ENCODE peak calls at places on chromosome 6, in six cellular contexts. One of them, this sample, is unnamed.

GRCh38 chr6:63295553-63295952 is 24.2 kb downstream of the LGSN start:
- DNase-seq in HEK293T: no peak
- DNase-seq in body of pancreas: no peak
- DNase-seq in H7: no peak
- DNase-seq in ACHN: no peak
- DNase-seq in AG08395: no peak
- DNase-seq in this sample: no peak

GRCh38 chr6:141110486-141110885 is 1022.2 kb upstream of the GJE1 start:
- DNase-seq in HEK293T: no peak
- DNase-seq in body of pancreas: no peak
- DNase-seq in ACHN: no peak
- DNase-seq in H7: no peak
- DNase-seq in AG08395: peak
- DNase-seq in this sample: no peak

GRCh38 chr6:130560231-130560630 is 194.4 kb downstream of the TMEM200A start:
- DNase-seq in ACHN: no peak
- DNase-seq in HEK293T: no peak
- DNase-seq in body of pancreas: no peak
- DNase-seq in H7: no peak
- DNase-seq in AG08395: peak
- DNase-seq in this sample: no peak

GRCh38 chr6:121838842-121839241 is 403.4 kb downstream of the GJA1 start:
- DNase-seq in AG08395: no peak
- DNase-seq in ACHN: no peak
- DNase-seq in body of pancreas: no peak
- DNase-seq in H7: no peak
- DNase-seq in HEK293T: no peak
- DNase-seq in this sample: peak

GRCh38 chr6:29708432-29709177 is 14.6 kb upstream of the HLA-F start:
- DNase-seq in H7: no peak
- DNase-seq in body of pancreas: no peak
- DNase-seq in HEK293T: no peak
- DNase-seq in ACHN: no peak
- DNase-seq in AG08395: no peak
- DNase-seq in this sample: no peak

GRCh38 chr6:5866547-5867051 is 140.1 kb downstream of the NRN1 start:
- DNase-seq in AG08395: peak
- DNase-seq in H7: no peak
- DNase-seq in ACHN: peak
- DNase-seq in HEK293T: no peak
- DNase-seq in body of pancreas: no peak
- DNase-seq in this sample: no peak

GRCh38 chr6:116561377-116562018 is 7.9 kb downstream of the CALHM4 start:
- DNase-seq in H7: peak
- DNase-seq in body of pancreas: peak
- DNase-seq in ACHN: peak
- DNase-seq in AG08395: peak
- DNase-seq in HEK293T: peak
- DNase-seq in this sample: peak

GRCh38 chr6:114000066-114000465 is 29.1 kb upstream of the HDAC2 start:
- DNase-seq in ACHN: no peak
- DNase-seq in body of pancreas: no peak
- DNase-seq in AG08395: peak
- DNase-seq in H7: no peak
- DNase-seq in HEK293T: no peak
- DNase-seq in this sample: no peak

GRCh38 chr6:119110601-119111548 is 32.4 kb upstream of the FAM184A start:
- DNase-seq in ACHN: peak
- DNase-seq in HEK293T: peak
- DNase-seq in AG08395: peak
- DNase-seq in H7: peak
- DNase-seq in body of pancreas: peak
- DNase-seq in this sample: no peak

GRCh38 chr6:11318835-11319813 is 86.7 kb upstream of the NEDD9 start:
- DNase-seq in body of pancreas: no peak
- DNase-seq in ACHN: no peak
- DNase-seq in AG08395: peak
- DNase-seq in H7: no peak
- DNase-seq in HEK293T: no peak
- DNase-seq in this sample: no peak